ENCODE peak calls at places on chromosomes 16 and 17, in ten cellular contexts. One of them, this sample, is unnamed.

GRCh38 chr17:42518046-42518754 is 17.8 kb upstream of the NAGLU start:
- DNase-seq in endothelial cell: no peak
- DNase-seq in adrenal gland: peak
- DNase-seq in testis: peak
- DNase-seq in GM06990: no peak
- DNase-seq in kidney epithelial cell: peak
- DNase-seq in breast epithelium: peak
- DNase-seq in WTC11: no peak
- DNase-seq in A673: peak
- DNase-seq in astrocyte of the cerebellum: peak
- DNase-seq in this sample: no peak

GRCh38 chr16:9046667-9047055 is 44.8 kb upstream of the HAPSTR1 start:
- DNase-seq in GM06990: no peak
- DNase-seq in A673: no peak
- DNase-seq in adrenal gland: no peak
- DNase-seq in endothelial cell: no peak
- DNase-seq in astrocyte of the cerebellum: no peak
- DNase-seq in kidney epithelial cell: no peak
- DNase-seq in breast epithelium: no peak
- DNase-seq in WTC11: no peak
- DNase-seq in testis: no peak
- DNase-seq in this sample: no peak

GRCh38 chr17:39836117-39836516 is 28.0 kb downstream of the IKZF3 start:
- DNase-seq in astrocyte of the cerebellum: no peak
- DNase-seq in testis: no peak
- DNase-seq in WTC11: no peak
- DNase-seq in kidney epithelial cell: no peak
- DNase-seq in adrenal gland: no peak
- DNase-seq in breast epithelium: no peak
- DNase-seq in GM06990: no peak
- DNase-seq in endothelial cell: no peak
- DNase-seq in A673: no peak
- DNase-seq in this sample: no peak

GRCh38 chr16:53061701-53062159 is 6.9 kb downstream of the CHD9 start:
- DNase-seq in GM06990: peak
- DNase-seq in adrenal gland: no peak
- DNase-seq in astrocyte of the cerebellum: no peak
- DNase-seq in A673: no peak
- DNase-seq in endothelial cell: no peak
- DNase-seq in testis: no peak
- DNase-seq in kidney epithelial cell: no peak
- DNase-seq in breast epithelium: no peak
- DNase-seq in WTC11: no peak
- DNase-seq in this sample: peak

GRCh38 chr16:86479419-86479818 is 30.9 kb upstream of the FOXF1 start:
- DNase-seq in kidney epithelial cell: no peak
- DNase-seq in breast epithelium: peak
- DNase-seq in adrenal gland: peak
- DNase-seq in testis: no peak
- DNase-seq in A673: no peak
- DNase-seq in WTC11: no peak
- DNase-seq in endothelial cell: no peak
- DNase-seq in astrocyte of the cerebellum: no peak
- DNase-seq in GM06990: no peak
- DNase-seq in this sample: no peak

GRCh38 chr16:72271841-72272240 is 99.9 kb upstream of the PMFBP1 start:
- DNase-seq in A673: no peak
- DNase-seq in adrenal gland: no peak
- DNase-seq in breast epithelium: no peak
- DNase-seq in GM06990: no peak
- DNase-seq in astrocyte of the cerebellum: no peak
- DNase-seq in endothelial cell: no peak
- DNase-seq in testis: no peak
- DNase-seq in WTC11: no peak
- DNase-seq in kidney epithelial cell: no peak
- DNase-seq in this sample: no peak

GRCh38 chr16:3948378-3948995 is 68.0 kb upstream of the CREBBP start:
- DNase-seq in kidney epithelial cell: no peak
- DNase-seq in testis: no peak
- DNase-seq in endothelial cell: no peak
- DNase-seq in WTC11: no peak
- DNase-seq in breast epithelium: no peak
- DNase-seq in astrocyte of the cerebellum: no peak
- DNase-seq in GM06990: no peak
- DNase-seq in A673: no peak
- DNase-seq in adrenal gland: no peak
- DNase-seq in this sample: no peak

GRCh38 chr17:42670925-42671657 is 5.7 kb downstream of the PLEKHH3 start:
- DNase-seq in GM06990: no peak
- DNase-seq in astrocyte of the cerebellum: no peak
- DNase-seq in adrenal gland: no peak
- DNase-seq in testis: peak
- DNase-seq in WTC11: no peak
- DNase-seq in A673: no peak
- DNase-seq in kidney epithelial cell: no peak
- DNase-seq in breast epithelium: no peak
- DNase-seq in endothelial cell: no peak
- DNase-seq in this sample: no peak

GRCh38 chr17:47663997-47664941 is 14.6 kb downstream of the KPNB1 start:
- DNase-seq in astrocyte of the cerebellum: peak
- DNase-seq in A673: peak
- DNase-seq in endothelial cell: peak
- DNase-seq in testis: peak
- DNase-seq in adrenal gland: peak
- DNase-seq in WTC11: peak
- DNase-seq in kidney epithelial cell: no peak
- DNase-seq in breast epithelium: peak
- DNase-seq in GM06990: no peak
- DNase-seq in this sample: no peak

GRCh38 chr17:17129466-17129865 is 76.7 kb downstream of the PLD6 start:
- DNase-seq in endothelial cell: no peak
- DNase-seq in WTC11: no peak
- DNase-seq in kidney epithelial cell: no peak
- DNase-seq in astrocyte of the cerebellum: no peak
- DNase-seq in breast epithelium: no peak
- DNase-seq in adrenal gland: no peak
- DNase-seq in testis: no peak
- DNase-seq in GM06990: no peak
- DNase-seq in A673: no peak
- DNase-seq in this sample: no peak

GRCh38 chr16:4776141-4776705 is 9.3 kb upstream of the ZNF500 start:
- DNase-seq in adrenal gland: no peak
- DNase-seq in testis: no peak
- DNase-seq in endothelial cell: no peak
- DNase-seq in kidney epithelial cell: no peak
- DNase-seq in breast epithelium: no peak
- DNase-seq in A673: no peak
- DNase-seq in GM06990: no peak
- DNase-seq in WTC11: no peak
- DNase-seq in astrocyte of the cerebellum: no peak
- DNase-seq in this sample: no peak

GRCh38 chr17:43554857-43555256 is 8.7 kb upstream of the ETV4 start:
- DNase-seq in WTC11: no peak
- DNase-seq in breast epithelium: no peak
- DNase-seq in testis: no peak
- DNase-seq in GM06990: no peak
- DNase-seq in astrocyte of the cerebellum: no peak
- DNase-seq in adrenal gland: no peak
- DNase-seq in endothelial cell: no peak
- DNase-seq in A673: no peak
- DNase-seq in kidney epithelial cell: no peak
- DNase-seq in this sample: no peak

GRCh38 chr16:84868328-84868727 is 48.5 kb downstream of the CRISPLD2 start:
- DNase-seq in WTC11: no peak
- DNase-seq in astrocyte of the cerebellum: no peak
- DNase-seq in breast epithelium: no peak
- DNase-seq in A673: no peak
- DNase-seq in GM06990: no peak
- DNase-seq in kidney epithelial cell: no peak
- DNase-seq in endothelial cell: no peak
- DNase-seq in testis: no peak
- DNase-seq in adrenal gland: no peak
- DNase-seq in this sample: no peak

DNA sequence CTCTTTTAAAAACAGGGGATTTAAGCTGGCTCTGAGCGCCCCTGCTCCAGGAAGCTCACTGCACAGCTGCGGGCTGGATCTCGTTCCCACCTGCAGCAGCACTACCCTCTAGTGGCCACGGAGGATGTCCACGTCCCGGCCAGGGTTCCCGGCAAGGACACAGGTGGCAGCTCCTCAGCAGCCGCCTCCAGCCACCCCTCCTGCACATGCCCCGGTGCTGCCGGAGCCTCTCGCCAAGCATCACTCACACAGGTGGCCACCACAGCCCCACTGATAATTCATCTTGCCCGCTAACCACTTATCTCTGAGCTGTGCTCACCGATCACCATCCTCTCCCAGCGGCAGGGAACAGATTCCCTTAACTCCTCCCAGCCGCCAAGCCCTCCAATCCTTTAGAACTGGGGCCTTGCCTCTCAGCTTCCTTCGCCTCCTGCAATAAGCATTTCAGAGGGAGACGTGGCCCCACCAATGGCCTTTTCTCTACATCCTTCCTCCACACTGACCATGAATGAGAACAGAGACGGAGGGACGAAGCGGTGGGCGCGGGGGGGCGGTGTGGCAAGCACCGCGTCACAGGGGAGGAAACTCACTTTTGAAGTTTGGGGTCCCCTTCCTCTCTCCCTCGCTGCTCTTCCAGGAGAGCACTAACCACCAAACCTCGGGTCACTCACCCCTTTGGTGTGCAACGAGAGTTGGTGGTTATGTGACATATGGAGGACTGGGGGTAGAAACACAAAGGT is 222.1 kb downstream of the RBFOX3 start:
- DNase-seq in adrenal gland: peak
- DNase-seq in testis: peak
- DNase-seq in kidney epithelial cell: no peak
- DNase-seq in A673: peak
- DNase-seq in endothelial cell: peak
- DNase-seq in breast epithelium: peak
- DNase-seq in WTC11: peak
- DNase-seq in astrocyte of the cerebellum: peak
- DNase-seq in GM06990: no peak
- DNase-seq in this sample: no peak
- TF ChIP-seq CTCF in adrenal gland: peak
- TF ChIP-seq CTCF in testis: peak
- TF ChIP-seq CTCF in kidney epithelial cell: peak
- TF ChIP-seq CTCF in A673: peak
- TF ChIP-seq CTCF in endothelial cell: peak
- TF ChIP-seq CTCF in breast epithelium: no peak
- TF ChIP-seq CTCF in WTC11: peak
- TF ChIP-seq CTCF in astrocyte of the cerebellum: peak
- TF ChIP-seq CTCF in GM06990: peak
- TF ChIP-seq CTCF in this sample: peak

GRCh38 chr17:21523482-21524210 is 147.5 kb downstream of the KCNJ12 start:
- DNase-seq in adrenal gland: no peak
- DNase-seq in endothelial cell: no peak
- DNase-seq in kidney epithelial cell: no peak
- DNase-seq in breast epithelium: no peak
- DNase-seq in astrocyte of the cerebellum: no peak
- DNase-seq in A673: no peak
- DNase-seq in GM06990: no peak
- DNase-seq in testis: no peak
- DNase-seq in WTC11: no peak
- DNase-seq in this sample: no peak
- TF ChIP-seq CTCF in adrenal gland: no peak
- TF ChIP-seq CTCF in endothelial cell: no peak
- TF ChIP-seq CTCF in kidney epithelial cell: no peak
- TF ChIP-seq CTCF in breast epithelium: no peak
- TF ChIP-seq CTCF in astrocyte of the cerebellum: no peak
- TF ChIP-seq CTCF in A673: no peak
- TF ChIP-seq CTCF in GM06990: no peak
- TF ChIP-seq CTCF in testis: no peak
- TF ChIP-seq CTCF in WTC11: no peak
- TF ChIP-seq CTCF in this sample: no peak

GRCh38 chr17:60577147-60577925 is 22.7 kb upstream of the PPM1D start:
- DNase-seq in endothelial cell: no peak
- DNase-seq in astrocyte of the cerebellum: no peak
- DNase-seq in testis: peak
- DNase-seq in A673: no peak
- DNase-seq in WTC11: no peak
- DNase-seq in kidney epithelial cell: no peak
- DNase-seq in GM06990: no peak
- DNase-seq in breast epithelium: no peak
- DNase-seq in adrenal gland: peak
- DNase-seq in this sample: no peak
- TF ChIP-seq CTCF in endothelial cell: no peak
- TF ChIP-seq CTCF in astrocyte of the cerebellum: peak
- TF ChIP-seq CTCF in testis: no peak
- TF ChIP-seq CTCF in A673: no peak
- TF ChIP-seq CTCF in WTC11: no peak
- TF ChIP-seq CTCF in kidney epithelial cell: no peak
- TF ChIP-seq CTCF in GM06990: peak
- TF ChIP-seq CTCF in breast epithelium: no peak
- TF ChIP-seq CTCF in adrenal gland: peak
- TF ChIP-seq CTCF in this sample: peak

GRCh38 chr17:50177983-50178834 is 12.4 kb downstream of the SGCA start:
- DNase-seq in WTC11: peak
- DNase-seq in breast epithelium: peak
- DNase-seq in GM06990: peak
- DNase-seq in adrenal gland: peak
- DNase-seq in endothelial cell: peak
- DNase-seq in astrocyte of the cerebellum: peak
- DNase-seq in A673: peak
- DNase-seq in kidney epithelial cell: peak
- DNase-seq in testis: peak
- DNase-seq in this sample: no peak
- TF ChIP-seq CTCF in WTC11: no peak
- TF ChIP-seq CTCF in breast epithelium: no peak
- TF ChIP-seq CTCF in GM06990: peak
- TF ChIP-seq CTCF in adrenal gland: peak
- TF ChIP-seq CTCF in endothelial cell: peak
- TF ChIP-seq CTCF in astrocyte of the cerebellum: peak
- TF ChIP-seq CTCF in A673: peak
- TF ChIP-seq CTCF in kidney epithelial cell: peak
- TF ChIP-seq CTCF in testis: peak
- TF ChIP-seq CTCF in this sample: peak